ENCODE peak calls at places on chromosomes 1 and 21, in ten cellular contexts. U is stimulated activated CD4-positive, alpha-beta T cell treated with anti-CD3 and anti-CD28 coated beads, TNF-alpha, amount 100 ng/mL, for 1 hour; Z is ELR; A is stimulated activated naive CD8-positive, alpha-beta T cell treated with anti-CD3 and anti-CD28 coated beads, Interleukin-15, Interleukin-2, amounts not matched to agents 100 U/mL and 50 U/mL, for 24 hours; O is NCI-H2081 treated with DMSO at 0.1 percent for 48 hours; J is mesenteric fat pad; T is activated T-cell treated with anti-CD3 and anti-CD28 coated beads for 48 hours; W is fibroblast of the conjunctiva; K is activated naive CD4-positive, alpha-beta T cell treated with anti-CD3 and anti-CD28 coated beads, Interleukin-2, amount 50 U/mL, for 16 hours; S is fibroblast of mammary gland. R is an unnamed sample.

GRCh38 chr1:101060992-101061391 is 35.4 kb upstream of the DPH5 start:
- DNase-seq in A (no peak), Z (peak), O (no peak), K (no peak), J (no peak), S (no peak), T (no peak), U (no peak), W (no peak), R (no peak)

GRCh38 chr21:35046880-35047229 is 2.2 kb downstream of the RUNX1 start:
- DNase-seq in A (no peak), J (no peak), W (no peak), U (no peak), K (no peak), S (no peak), O (no peak), T (no peak), Z (peak), R (peak)

GRCh38 chr21:46160563-46161179 is 5.3 kb upstream of the FTCD start:
- DNase-seq in W (no peak), A (peak), T (no peak), J (peak), U (no peak), O (no peak), S (no peak), K (no peak), Z (no peak), R (no peak)

GRCh38 chr1:26278835-26279597 is 870 bp upstream of the SH3BGRL3 start:
- DNase-seq in Z (peak), O (no peak), J (no peak), U (no peak), A (peak), W (no peak), K (peak), S (peak), T (no peak), R (peak)

GRCh38 chr1:153573351-153573750 is 7.7 kb upstream of the S100A2 start:
- DNase-seq in O (no peak), Z (peak), S (peak), U (no peak), J (no peak), K (no peak), W (no peak), A (no peak), T (no peak), R (no peak)

GRCh38 chr1:218739426-218739825 is 394.3 kb downstream of the TGFB2 start:
- DNase-seq in T (no peak), J (no peak), O (no peak), U (no peak), K (no peak), Z (no peak), S (peak), A (no peak), W (peak), R (peak)

GRCh38 chr1:109579496-109579895 is 31.1 kb downstream of the GNAI3 start:
- DNase-seq in O (no peak), U (no peak), T (no peak), S (peak), K (no peak), J (no peak), Z (no peak), W (no peak), A (no peak), R (no peak)

GRCh38 chr1:164223378-164223777 is 335.6 kb upstream of the PBX1 start:
- DNase-seq in J (no peak), Z (no peak), T (no peak), K (no peak), W (no peak), S (no peak), A (no peak), O (no peak), U (no peak), R (no peak)

GRCh38 chr1:179167955-179168354 is 61.5 kb downstream of the ABL2 start:
- DNase-seq in O (no peak), K (no peak), U (no peak), S (no peak), Z (no peak), A (no peak), W (no peak), J (no peak), T (no peak), R (no peak)